ENCODE peak calls at places on chromosomes 3 and 15, in five cellular contexts. O is neural progenitor cell, X is esophagus muscularis mucosa, S is upper lobe of right lung, H is lower lobe of right lung. U is an unnamed sample. For H3K27me3 and H3K4me1, the result is how much of the 10 kb centered on the place peaks cover.

GRCh38 chr3:42456211-42456610 is 45.8 kb upstream of the LYZL4 start:
- DNase-seq in S (no peak), H (no peak), X (peak), O (no peak), U (no peak)

GRCh38 chr3:186990878-186991308 is 60.6 kb downstream of the ST6GAL1 start:
- DNase-seq in H (no peak), X (no peak), O (no peak), S (no peak), U (no peak)

GRCh38 chr3:34183581-34184313 is 385.3 kb downstream of the PDCD6IP start:
- DNase-seq in S (no peak), H (no peak), O (no peak), X (no peak), U (no peak)

GRCh38 chr3:150414989-150415388 is 6.9 kb downstream of the TSC22D2 start:
- DNase-seq in O (no peak), H (no peak), X (no peak), S (no peak), U (no peak)

GRCh38 chr15:42155546-42156265 is 730 bp downstream of the PLA2G4F start:
- DNase-seq in O (no peak), S (peak), X (no peak), H (peak), U (no peak)

GRCh38 chr15:81322708-81323253 is 1.2 kb downstream of the STARD5 start:
- DNase-seq in X (no peak), H (no peak), S (no peak), O (no peak), U (no peak)

GRCh38 chr3:42632146-42632545 is 21.4 kb upstream of the ZBTB47 start:
- DNase-seq in O (no peak), H (no peak), S (no peak), X (no peak), U (no peak)

GRCh38 chr3:100698736-100699135 is 10.6 kb upstream of the TFG start:
- DNase-seq in X (no peak), H (no peak), S (no peak), O (no peak), U (no peak)

GRCh38 chr15:34055868-34056595 is 17.0 kb upstream of the AVEN start:
- DNase-seq in O (no peak), X (no peak), H (no peak), S (no peak), U (no peak)

GRCh38 chr3:13878711-13879101 is 1.2 kb downstream of the WNT7A start:
- DNase-seq in O (peak), S (peak), H (no peak), X (no peak), U (no peak)

GRCh38 chr3:61809879-61810278 is 248.5 kb downstream of the PTPRG start:
- DNase-seq in S (no peak), H (no peak), O (no peak), X (no peak), U (peak)

GRCh38 chr3:105944281-105944680 is 75.5 kb upstream of the CBLB start:
- DNase-seq in H (no peak), S (no peak), X (no peak), O (no peak), U (no peak)

DNA sequence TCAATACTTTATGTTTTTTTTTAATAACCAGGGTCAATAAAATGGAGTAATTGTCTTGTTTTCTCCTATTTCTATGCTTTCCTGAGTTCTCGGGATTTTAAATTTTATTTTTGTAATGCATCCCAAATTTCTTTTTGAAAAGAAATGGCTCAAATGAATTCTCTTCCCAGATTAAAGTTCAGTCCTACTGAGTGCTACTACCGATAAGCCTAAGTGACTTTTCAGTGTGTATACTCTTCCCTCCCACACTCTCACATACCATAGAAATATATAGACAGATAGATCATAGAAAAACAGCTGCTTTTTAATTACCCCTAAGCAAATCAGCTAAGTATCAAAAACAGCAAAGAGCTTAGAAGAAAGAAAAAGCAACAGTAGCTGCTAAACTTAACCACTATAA is 1.5 kb downstream of the SERPINI1 start:
- DNase-seq in O (no peak), X (no peak), H (no peak), S (no peak), U (no peak)
- H3K4me3 ChIP-seq in O (no peak), X (no peak), H (no peak), S (no peak), U (no peak)

GRCh38 chr3:113534365-113534764 is 2.0 kb downstream of the SIDT1 start:
- DNase-seq in H (no peak), S (no peak), O (no peak), X (no peak), U (no peak)
- H3K27me3 ChIP-seq in H (under half), S (under half), O (half or more), X (under half), U (half or more)

DNA sequence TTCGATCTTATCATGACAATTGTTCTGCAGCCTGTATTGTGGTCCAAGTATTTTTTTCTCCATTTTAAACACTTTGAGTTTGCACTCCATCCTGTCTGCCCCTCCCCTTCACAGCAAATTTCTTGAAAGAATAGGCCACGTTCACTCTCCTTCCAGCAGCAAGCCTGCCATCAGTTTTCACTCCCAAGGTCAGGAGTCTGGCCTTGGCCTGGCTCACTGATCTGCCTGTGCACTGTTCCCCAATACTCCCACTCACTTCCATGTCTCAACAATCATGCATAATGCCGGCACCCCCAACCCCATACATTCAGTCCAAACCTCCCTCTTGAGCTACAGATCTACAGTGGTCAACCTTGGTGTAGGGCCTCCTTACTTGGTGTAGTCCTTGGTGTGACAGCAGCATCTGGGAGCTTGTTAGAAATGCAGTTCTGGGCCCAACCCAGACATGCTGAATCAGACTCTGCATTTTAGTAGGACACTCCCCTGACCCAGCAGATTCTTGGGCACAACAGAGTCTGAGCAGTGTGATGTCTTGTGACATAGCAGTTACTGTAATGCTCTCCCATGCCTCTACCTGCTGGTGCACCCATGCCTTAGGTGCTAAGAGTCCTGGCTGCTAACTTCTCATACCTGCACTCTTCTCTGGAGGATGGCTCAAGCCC is 58.3 kb upstream of the XCR1 start:
- DNase-seq in H (no peak), S (no peak), O (no peak), X (peak), U (no peak)
- H3K4me1 ChIP-seq in H (under half), S (under half), O (under half), X (under half), U (under half)

GRCh38 chr15:68204776-68205557 is at the start of gene CALML4:
- DNase-seq in O (no peak), H (peak), X (no peak), S (no peak), U (no peak)

GRCh38 chr15:68203956-68204355 is 1.2 kb downstream of the CALML4 start:
- DNase-seq in O (no peak), S (no peak), H (no peak), X (no peak), U (no peak)

GRCh38 chr15:68203486-68203885 is 1.6 kb downstream of the CALML4 start:
- DNase-seq in O (no peak), H (no peak), X (peak), S (no peak), U (no peak)

GRCh38 chr15:68205558-68205944 is 419 bp upstream of the CALML4 start:
- DNase-seq in H (no peak), S (no peak), X (no peak), O (no peak), U (no peak)

DNA sequence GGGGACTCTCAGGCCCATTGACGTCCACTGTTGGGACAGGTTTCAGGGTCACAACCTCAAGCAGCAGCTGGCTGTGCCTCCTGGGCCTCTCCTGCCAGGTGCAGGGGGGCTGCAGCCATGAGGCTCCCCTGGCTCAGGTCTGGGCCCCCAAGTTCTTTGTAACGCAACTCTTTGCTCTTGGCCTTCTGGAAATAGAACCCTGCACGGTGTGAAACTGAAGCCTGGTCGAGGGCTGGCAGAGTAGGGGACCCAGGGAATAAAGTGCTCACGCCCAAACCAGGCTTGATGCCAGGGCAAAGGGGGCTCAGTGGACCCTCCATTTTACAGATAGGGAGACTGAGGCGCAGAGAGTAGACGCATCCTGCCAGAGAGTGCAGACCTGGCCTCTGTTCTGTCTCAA is 771 bp downstream of the CALML4 start:
- DNase-seq in S (no peak), O (no peak), H (no peak), X (no peak), U (no peak)
- H3K4me3 ChIP-seq in S (peak), O (no peak), H (peak), X (peak), U (no peak)